ENCODE peak calls at places on chromosomes 3 and 15, in six cellular contexts. R is heart left ventricle; W is stomach; L is EL; Z is progenitor cell of endocrine pancreas; X is activated CD4-positive, alpha-beta T cell treated with anti-CD3 and anti-CD28 coated beads for 24 hours. B is an unnamed sample.

GRCh38 chr3:61966200-61966599 is 404.8 kb downstream of the PTPRG start:
- DNase-seq in R (no peak), W (no peak), L (peak), Z (no peak), X (no peak), B (no peak)

GRCh38 chr3:128488636-128488994 is 4.4 kb downstream of the GATA2 start:
- DNase-seq in R (no peak), W (no peak), L (peak), Z (no peak), X (no peak), B (no peak)

GRCh38 chr3:38519000-38519399 is 22.9 kb downstream of the EXOG start:
- DNase-seq in R (no peak), W (no peak), L (peak), Z (no peak), X (no peak), B (no peak)

GRCh38 chr3:194900886-194901522 is 215.3 kb downstream of the FAM43A start:
- DNase-seq in R (no peak), W (no peak), L (no peak), Z (no peak), X (no peak), B (no peak)

GRCh38 chr3:127019449-127019848 is 36.5 kb downstream of the PLXNA1 start:
- DNase-seq in R (no peak), W (no peak), L (peak), Z (no peak), X (no peak), B (peak)

GRCh38 chr3:157594413-157594812 is 91.2 kb upstream of the VEPH1 start:
- DNase-seq in R (no peak), W (no peak), L (no peak), Z (no peak), X (no peak), B (no peak)

GRCh38 chr3:174247671-174248070 is 611.5 kb upstream of the NAALADL2 start:
- DNase-seq in R (no peak), W (no peak), L (no peak), Z (no peak), X (no peak), B (no peak)

GRCh38 chr3:197331131-197331530 is 32.7 kb upstream of the DLG1 start:
- DNase-seq in R (no peak), W (no peak), L (no peak), Z (no peak), X (no peak), B (peak)

GRCh38 chr15:71346464-71346863 is 231.2 kb downstream of the THSD4 start:
- DNase-seq in R (no peak), W (no peak), L (no peak), Z (no peak), X (no peak), B (no peak)

GRCh38 chr3:52143156-52143555 is 11.1 kb downstream of the POC1A start:
- DNase-seq in R (no peak), W (no peak), L (no peak), Z (no peak), X (no peak), B (no peak)

GRCh38 chr3:149615731-149616221 is 42.0 kb downstream of the WWTR1 start:
- DNase-seq in R (no peak), W (no peak), L (no peak), Z (no peak), X (no peak), B (no peak)

GRCh38 chr15:89783111-89783860 is 7.2 kb downstream of the MESP2 start:
- DNase-seq in R (no peak), W (no peak), L (no peak), Z (no peak), X (no peak), B (peak)

GRCh38 chr15:43253431-43254403 is 13.0 kb downstream of the TGM5 start:
- DNase-seq in R (no peak), W (peak), L (peak), Z (no peak), X (no peak), B (no peak)

GRCh38 chr3:181567446-181568075 is 144.2 kb upstream of the SOX2 start:
- DNase-seq in R (no peak), W (no peak), L (no peak), Z (no peak), X (no peak), B (no peak)

GRCh38 chr3:179113903-179114302 is 34.3 kb upstream of the PIK3CA start:
- DNase-seq in R (no peak), W (no peak), L (peak), Z (no peak), X (no peak), B (no peak)

GRCh38 chr15:70584838-70585706 is 178.3 kb downstream of the UACA start:
- DNase-seq in R (no peak), W (peak), L (peak), Z (peak), X (peak), B (peak)

GRCh38 chr3:71268462-71268999 is 315.0 kb downstream of the FOXP1 start:
- DNase-seq in R (no peak), W (no peak), L (no peak), Z (no peak), X (no peak), B (no peak)

GRCh38 chr15:56919708-56920637 is 1.5 kb downstream of the TCF12 start:
- DNase-seq in R (peak), W (no peak), L (peak), Z (no peak), X (peak), B (no peak)

GRCh38 chr15:75844629-75845390 is 1.6 kb downstream of the UBE2Q2 start:
- DNase-seq in R (no peak), W (no peak), L (no peak), Z (no peak), X (no peak), B (no peak)

GRCh38 chr3:33582234-33582633 is 135.8 kb downstream of the CLASP2 start:
- DNase-seq in R (no peak), W (no peak), L (no peak), Z (no peak), X (no peak), B (no peak)

GRCh38 chr3:149534671-149535394 is 60.3 kb downstream of the TM4SF4 start:
- DNase-seq in R (no peak), W (no peak), L (peak), Z (no peak), X (no peak), B (peak)

GRCh38 chr3:30259730-30260129 is 346.7 kb upstream of the TGFBR2 start:
- DNase-seq in R (no peak), W (no peak), L (no peak), Z (no peak), X (no peak), B (no peak)

GRCh38 chr3:195896361-195897080 is 11.8 kb downstream of the TNK2 start:
- DNase-seq in R (peak), W (no peak), L (peak), Z (no peak), X (no peak), B (peak)

GRCh38 chr3:32371466-32372212 is 20.0 kb upstream of the CMTM7 start:
- DNase-seq in R (no peak), W (no peak), L (no peak), Z (no peak), X (no peak), B (no peak)

GRCh38 chr15:98881526-98882517 is 125.8 kb downstream of the PGPEP1L start:
- DNase-seq in R (no peak), W (no peak), L (peak), Z (no peak), X (no peak), B (peak)

B was measured in GM03348.